ENCODE peak calls at places on chromosomes 7 and 10, in four cellular contexts. M is CD4-positive, alpha-beta T cell; P is AG04449; X is activated CD4-positive, alpha-beta T cell treated with anti-CD3 and anti-CD28 coated beads, Interleukin-2, amount 10 ng/mL, durations not matched to agents 24 days and 14 days. V is an unnamed sample.

GRCh38 chr10:112366992-112367391 is 6.9 kb upstream of the ACSL5 start:
- DNase-seq in X (no peak), M (no peak), P (no peak), V (no peak)

GRCh38 chr7:85025312-85025756 is 161.5 kb downstream of the SEMA3D start:
- DNase-seq in P (no peak), X (no peak), M (no peak), V (no peak)

GRCh38 chr10:124152781-124153600 is 59.6 kb upstream of the CHST15 start:
- DNase-seq in P (peak; percentile 36), X (peak; percentile 81), M (peak; percentile 4), V (no peak)

GRCh38 chr7:135349746-135350145 is 116.1 kb downstream of the STRA8 start:
- DNase-seq in X (no peak), P (peak; percentile 31), M (no peak), V (no peak)

GRCh38 chr10:31808258-31809218 is 120.1 kb downstream of the ARHGAP12 start:
- DNase-seq in X (peak; percentile 71), P (peak; percentile 33), M (peak; percentile 3), V (no peak)

GRCh38 chr7:55971045-55971444 is 6.7 kb downstream of the NIPSNAP2 start:
- DNase-seq in P (no peak), M (no peak), X (no peak), V (peak; percentile 62)

GRCh38 chr7:17781491-17782215 is 158.6 kb downstream of the SNX13 start:
- DNase-seq in M (no peak), P (no peak), X (no peak), V (no peak)

GRCh38 chr7:74627699-74628411 is 29.7 kb upstream of the GTF2I start:
- DNase-seq in M (no peak), X (no peak), P (peak; percentile 24), V (no peak)

GRCh38 chr10:109892885-109893284 is 30.4 kb downstream of the XPNPEP1 start:
- DNase-seq in X (no peak), M (no peak), P (no peak), V (no peak)

GRCh38 chr10:106705576-106706526 is 458.7 kb downstream of the SORCS1 start:
- DNase-seq in X (peak; percentile 81), M (no peak), P (no peak), V (peak; percentile 0)